ENCODE peak calls at places on chromosome 15, in five cellular contexts. Y is fibroblast of mammary gland, L is heart left ventricle, A is cardiac muscle cell, Z is sigmoid colon. M is an unnamed sample.

GRCh38 chr15:77346637-77347036 is 73.3 kb downstream of the PEAK1 start:
- DNase-seq in Y (no peak), L (no peak), A (no peak), Z (no peak), M (no peak)

GRCh38 chr15:34616613-34617012 is 33.2 kb upstream of the GOLGA8B start:
- DNase-seq in Y (peak; percentile 49), L (no peak), A (peak; percentile 35), Z (no peak), M (no peak)

GRCh38 chr15:74205593-74205969 is 3.0 kb upstream of the STRA6 start:
- DNase-seq in Y (no peak), L (no peak), A (no peak), Z (no peak), M (no peak)

GRCh38 chr15:58447244-58448010 is 15.6 kb downstream of the LIPC start:
- DNase-seq in Y (peak; percentile 82), L (no peak), A (peak; percentile 93), Z (no peak), M (no peak)

GRCh38 chr15:88648357-88649214 is 9.8 kb downstream of the ISG20 start:
- DNase-seq in Y (peak; percentile 59), L (no peak), A (no peak), Z (peak; percentile 60), M (no peak)

GRCh38 chr15:73952913-73953750 is 26.9 kb downstream of the LOXL1 start:
- DNase-seq in Y (no peak), L (no peak), A (no peak), Z (peak; percentile 56), M (no peak)

GRCh38 chr15:69451951-69452701 is 492 bp upstream of the RPLP1 start:
- DNase-seq in Y (peak; percentile 64), L (no peak), A (peak; percentile 65), Z (peak; percentile 72), M (no peak)

GRCh38 chr15:79168922-79169322 is 78.3 kb upstream of the RASGRF1 start:
- DNase-seq in Y (no peak), L (no peak), A (peak; percentile 52), Z (no peak), M (no peak)

GRCh38 chr15:45129651-45130129 is at the start of the genes DUOX1 and DUOXA1:
- DNase-seq in Y (no peak), L (no peak), A (no peak), Z (no peak), M (no peak)

GRCh38 chr15:59200560-59200959 is 6.1 kb upstream of the LDHAL6B start:
- DNase-seq in Y (peak; percentile 16), L (no peak), A (no peak), Z (no peak), M (no peak)

GRCh38 chr15:100730655-100731240 is 128.4 kb downstream of the ASB7 start:
- DNase-seq in Y (no peak), L (no peak), A (no peak), Z (no peak), M (peak; percentile 6)

GRCh38 chr15:62899090-62899493 is 143.5 kb upstream of the TPM1 start:
- DNase-seq in Y (no peak), L (no peak), A (no peak), Z (peak; percentile 93), M (no peak)

GRCh38 chr15:77569647-77570186 is 63.0 kb downstream of the LINGO1 start:
- DNase-seq in Y (peak; percentile 12), L (no peak), A (peak; percentile 42), Z (no peak), M (no peak)

GRCh38 chr15:39745415-39745814 is 37.2 kb downstream of the FSIP1 start:
- DNase-seq in Y (no peak), L (no peak), A (no peak), Z (no peak), M (no peak)

GRCh38 chr15:89441295-89441762 is 55.1 kb downstream of the RHCG start:
- DNase-seq in Y (no peak), L (no peak), A (no peak), Z (no peak), M (peak; percentile 88)

GRCh38 chr15:53072077-53072476 is 281.9 kb upstream of the ONECUT1 start:
- DNase-seq in Y (peak; percentile 51), L (no peak), A (peak; percentile 9), Z (no peak), M (no peak)

GRCh38 chr15:47987908-47988532 is 132.8 kb upstream of the SLC24A5 start:
- DNase-seq in Y (peak; percentile 73), L (no peak), A (peak; percentile 81), Z (no peak), M (peak; percentile 37)

GRCh38 chr15:48109856-48110531 is 10.8 kb upstream of the SLC24A5 start:
- DNase-seq in Y (no peak), L (no peak), A (no peak), Z (no peak), M (no peak)

GRCh38 chr15:40066531-40066930 is 27.6 kb upstream of the SRP14 start:
- DNase-seq in Y (no peak), L (no peak), A (no peak), Z (no peak), M (no peak)

GRCh38 chr15:35665855-35666536 is 120.0 kb upstream of the DPH6 start:
- DNase-seq in Y (peak; percentile 48), L (no peak), A (peak; percentile 33), Z (no peak), M (no peak)

GRCh38 chr15:85899927-85900326 is 105.2 kb upstream of the KLHL25 start:
- DNase-seq in Y (no peak), L (no peak), A (no peak), Z (no peak), M (no peak)

GRCh38 chr15:88166330-88166993 is 90.1 kb downstream of the NTRK3 start:
- DNase-seq in Y (no peak), L (no peak), A (peak; percentile 5), Z (no peak), M (peak; percentile 36)

GRCh38 chr15:68704496-68705021 is 116.1 kb downstream of the ANP32A start:
- DNase-seq in Y (no peak), L (no peak), A (peak; percentile 85), Z (no peak), M (no peak)

GRCh38 chr15:48547305-48547704 is 98.2 kb downstream of the FBN1 start:
- DNase-seq in Y (peak; percentile 54), L (no peak), A (peak; percentile 79), Z (no peak), M (no peak)

GRCh38 chr15:24898715-24899278 is 56.0 kb upstream of the SNRPN start:
- DNase-seq in Y (no peak), L (no peak), A (no peak), Z (no peak), M (no peak)

GRCh38 chr15:70039917-70040316 is 57.8 kb downstream of the TLE3 start:
- DNase-seq in Y (no peak), L (no peak), A (no peak), Z (no peak), M (no peak)

GRCh38 chr15:42736793-42737528 is at the start of gene CDAN1:
- DNase-seq in Y (peak; percentile 74), L (peak; percentile 97), A (peak; percentile 90), Z (peak; percentile 97), M (peak; percentile 100)

GRCh38 chr15:42736178-42736792 is 643 bp downstream of the CDAN1 start:
- DNase-seq in Y (peak; percentile 8), L (no peak), A (peak; percentile 17), Z (peak; percentile 64), M (peak; percentile 73)

GRCh38 chr15:42735382-42736165 is 1.4 kb downstream of the CDAN1 start:
- DNase-seq in Y (no peak), L (no peak), A (no peak), Z (peak; percentile 62), M (peak; percentile 27)

GRCh38 chr15:42734076-42734672 is 2.8 kb downstream of the CDAN1 start:
- DNase-seq in Y (no peak), L (no peak), A (no peak), Z (no peak), M (peak; percentile 55)

DNA sequence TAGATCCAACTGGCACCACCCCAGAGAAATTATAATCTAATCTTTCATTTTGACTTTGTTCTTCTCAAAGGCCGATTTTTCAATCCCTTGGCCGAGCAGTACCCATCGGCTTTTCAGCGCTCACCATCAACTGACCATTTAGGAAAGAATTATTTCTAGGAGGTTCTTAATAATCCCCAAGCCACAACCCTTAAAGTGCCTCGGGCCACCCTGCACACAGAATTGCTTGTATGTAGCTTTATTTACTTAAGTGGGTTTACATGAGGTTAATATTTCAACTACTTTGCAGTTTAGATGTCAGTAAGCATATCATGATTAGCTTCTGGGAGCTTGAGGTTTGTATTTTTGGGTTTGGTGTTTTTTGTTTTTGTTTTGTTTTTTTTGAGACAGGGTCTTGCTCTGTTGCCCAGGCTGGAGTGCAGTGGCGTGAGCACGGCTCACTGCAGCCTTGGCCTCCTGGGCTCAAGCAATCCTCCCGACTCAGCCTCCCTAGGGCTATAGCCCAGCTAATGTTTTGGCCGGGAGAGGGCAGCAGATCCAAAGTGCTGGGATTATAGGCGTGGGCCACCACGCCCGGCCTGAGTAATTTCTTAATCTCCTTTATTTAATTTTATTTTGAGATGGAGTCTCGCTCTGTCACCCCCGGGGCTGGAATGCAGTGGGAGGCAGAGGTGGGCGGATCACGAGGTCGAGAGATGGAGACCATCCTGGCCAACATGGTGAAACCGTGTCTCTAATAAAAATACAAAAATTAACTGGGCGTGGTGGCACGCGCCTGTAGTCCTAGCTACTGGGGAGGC is 801 bp upstream of the CDAN1 start:
- DNase-seq in Y (peak; percentile 53), L (no peak), A (no peak), Z (peak; percentile 58), M (no peak)
- TF ChIP-seq CTCF in Y (peak; percentile 59), L (no peak), A (peak; percentile 20), Z (no peak), M (no peak)

GRCh38 chr15:72685925-72686794 is at the start of the genes BBS4 and HIGD2B:
- DNase-seq in Y (peak; percentile 83), L (peak; percentile 91), A (peak; percentile 88), Z (peak; percentile 90), M (peak; percentile 87)

GRCh38 chr15:72682772-72683171 is 3.2 kb downstream of the HIGD2B start:
- DNase-seq in Y (no peak), L (no peak), A (no peak), Z (no peak), M (no peak)

GRCh38 chr15:72688697-72689096 is 2.7 kb downstream of the BBS4 start:
- DNase-seq in Y (no peak), L (no peak), A (no peak), Z (no peak), M (no peak)

GRCh38 chr15:72680931-72681330 is 5.1 kb downstream of the HIGD2B start:
- DNase-seq in Y (no peak), L (no peak), A (no peak), Z (no peak), M (no peak)

GRCh38 chr15:72685301-72685924 is 569 bp downstream of the HIGD2B start:
- DNase-seq in Y (no peak), L (no peak), A (no peak), Z (no peak), M (no peak)
- TF ChIP-seq CTCF in Y (no peak), L (no peak), A (peak; percentile 6), Z (no peak), M (no peak)

DNA sequence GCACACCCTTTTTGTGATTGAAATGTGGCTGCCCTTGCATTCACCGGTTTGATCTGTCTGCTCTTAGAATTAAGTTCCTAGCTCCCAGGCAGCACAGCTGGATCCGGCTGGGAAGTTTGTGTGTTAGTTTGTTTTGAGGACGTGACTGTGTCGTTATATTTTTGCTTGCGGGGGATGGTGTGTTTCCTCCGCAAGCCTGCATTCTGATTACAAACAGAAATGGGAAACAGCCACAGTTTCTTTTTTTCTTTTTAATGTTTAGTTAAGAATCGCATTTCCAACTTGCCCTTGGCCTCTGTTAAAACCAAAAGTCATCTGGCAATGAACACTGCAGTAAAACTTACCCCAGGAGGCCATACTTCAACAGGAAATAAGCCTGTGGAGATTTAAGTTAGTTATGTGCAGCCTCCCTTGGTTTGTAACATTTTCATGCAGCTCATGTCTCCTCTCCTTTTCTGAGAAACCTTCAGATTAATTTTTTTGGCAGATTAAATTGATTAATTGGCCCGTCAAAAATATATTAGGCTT is 890 bp downstream of the TMOD3 start:
- DNase-seq in Y (peak; percentile 41), L (no peak), A (peak; percentile 48), Z (peak; percentile 68), M (no peak)
- TF ChIP-seq CTCF in Y (no peak), L (no peak), A (no peak), Z (no peak), M (no peak)

GRCh38 chr15:84871428-84871985 is 13.0 kb upstream of the SLC28A1 start:
- DNase-seq in Y (no peak), L (no peak), A (no peak), Z (no peak), M (no peak)
- TF ChIP-seq CTCF in Y (peak; percentile 5), L (peak; percentile 4), A (no peak), Z (no peak), M (no peak)